ENCODE peak calls at places on chromosome 22, in seven cellular contexts. H, F, Q, L, C, Y and B are unnamed samples. For H3K4me1, the result is how much of the 10 kb centered on the place peaks cover.

GRCh38 chr22:32764330-32765116 is 37.0 kb upstream of the TIMP3 start:
- ATAC-seq in H (peak), F (no peak), Q (no peak), L (no peak), C (no peak), Y (peak), B (peak)

GRCh38 chr22:30743257-30744020 is 48.8 kb downstream of the OSBP2 start:
- ATAC-seq in H (no peak), F (peak), Q (no peak), L (no peak), C (no peak), Y (no peak), B (no peak)

GRCh38 chr22:35312198-35313059 is 12.7 kb downstream of the TOM1 start:
- ATAC-seq in H (no peak), F (no peak), Q (peak), L (peak), C (peak), Y (peak), B (no peak)

GRCh38 chr22:28440517-28441366 is 238.9 kb downstream of the TTC28 start:
- ATAC-seq in H (no peak), F (no peak), Q (no peak), L (no peak), C (no peak), Y (no peak), B (no peak)

GRCh38 chr22:18906896-18907295 is 776 bp downstream of the DGCR6 start:
- ATAC-seq in H (no peak), F (no peak), Q (peak), L (no peak), C (peak), Y (peak), B (no peak)

GRCh38 chr22:17149073-17149815 is 9.8 kb downstream of the HDHD5 start:
- ATAC-seq in H (no peak), F (no peak), Q (no peak), L (no peak), C (no peak), Y (no peak), B (no peak)

GRCh38 chr22:29369460-29369859 is 18.9 kb downstream of the AP1B1 start:
- ATAC-seq in H (peak), F (no peak), Q (no peak), L (peak), C (peak), Y (peak), B (peak)

GRCh38 chr22:33465554-33465953 is 407.4 kb upstream of the SYN3 start:
- ATAC-seq in H (peak), F (no peak), Q (no peak), L (no peak), C (no peak), Y (peak), B (no peak)

GRCh38 chr22:45031629-45032403 is 22.0 kb upstream of the PHF21B start:
- ATAC-seq in H (no peak), F (no peak), Q (no peak), L (no peak), C (no peak), Y (no peak), B (no peak)

GRCh38 chr22:24952837-24953293 is 349 bp downstream of the KIAA1671 start:
- ATAC-seq in H (peak), F (no peak), Q (peak), L (peak), C (peak), Y (peak), B (peak)

GRCh38 chr22:45413013-45413367 is 409 bp downstream of the SMC1B start:
- ATAC-seq in H (no peak), F (no peak), Q (no peak), L (no peak), C (no peak), Y (no peak), B (no peak)

GRCh38 chr22:38497869-38498268 is 8.2 kb downstream of the DDX17 start:
- ATAC-seq in H (no peak), F (no peak), Q (no peak), L (no peak), C (no peak), Y (no peak), B (no peak)

GRCh38 chr22:44026066-44026629 is 2.0 kb downstream of the PARVB start:
- ATAC-seq in H (peak), F (peak), Q (no peak), L (no peak), C (no peak), Y (no peak), B (peak)

GRCh38 chr22:29397791-29398190 is 9.4 kb upstream of the AP1B1 start:
- ATAC-seq in H (no peak), F (no peak), Q (no peak), L (no peak), C (no peak), Y (no peak), B (no peak)

GRCh38 chr22:26172389-26172990 is 3.2 kb downstream of the SEZ6L start:
- ATAC-seq in H (no peak), F (peak), Q (peak), L (peak), C (peak), Y (peak), B (no peak)

GRCh38 chr22:31308181-31308580 is 15.9 kb upstream of the PIK3IP1 start:
- ATAC-seq in H (no peak), F (no peak), Q (no peak), L (no peak), C (no peak), Y (no peak), B (no peak)

GRCh38 chr22:25447067-25447688 is 117.3 kb upstream of the GRK3 start:
- ATAC-seq in H (no peak), F (no peak), Q (peak), L (no peak), C (no peak), Y (no peak), B (no peak)

GRCh38 chr22:19085233-19086043 is 36.8 kb downstream of the DGCR2 start:
- ATAC-seq in H (peak), F (peak), Q (peak), L (peak), C (peak), Y (peak), B (no peak)

GRCh38 chr22:19607198-19608113 is 83.2 kb upstream of the CLDN5 start:
- ATAC-seq in H (peak), F (peak), Q (peak), L (peak), C (no peak), Y (peak), B (peak)

GRCh38 chr22:36373258-36373579 is 14.5 kb downstream of the MYH9 start:
- ATAC-seq in H (no peak), F (no peak), Q (no peak), L (no peak), C (no peak), Y (no peak), B (no peak)

GRCh38 chr22:32082331-32082730 is 39.3 kb downstream of the SLC5A1 start:
- ATAC-seq in H (no peak), F (no peak), Q (no peak), L (no peak), C (no peak), Y (no peak), B (no peak)

GRCh38 chr22:20463324-20464095 is 25.9 kb upstream of the SCARF2 start:
- ATAC-seq in H (no peak), F (peak), Q (no peak), L (peak), C (no peak), Y (peak), B (no peak)

GRCh38 chr22:20577549-20577975 is 70.2 kb downstream of the MED15 start:
- ATAC-seq in H (no peak), F (no peak), Q (no peak), L (no peak), C (no peak), Y (no peak), B (no peak)

GRCh38 chr22:29479417-29480261 is at the start of gene NEFH:
- ATAC-seq in H (no peak), F (no peak), Q (no peak), L (no peak), C (no peak), Y (no peak), B (no peak)

GRCh38 chr22:29946220-29946619 is 63.2 kb downstream of the MTMR3 start:
- ATAC-seq in H (no peak), F (no peak), Q (no peak), L (no peak), C (no peak), Y (no peak), B (no peak)

GRCh38 chr22:29071261-29072045 is 1.4 kb upstream of the KREMEN1 start:
- ATAC-seq in H (no peak), F (peak), Q (peak), L (peak), C (peak), Y (no peak), B (no peak)

GRCh38 chr22:19524170-19525115 is at the start of gene CLDN5:
- ATAC-seq in H (peak), F (peak), Q (no peak), L (peak), C (no peak), Y (peak), B (peak)

GRCh38 chr22:36362819-36363377 is 24.9 kb downstream of the MYH9 start:
- ATAC-seq in H (no peak), F (peak), Q (no peak), L (no peak), C (no peak), Y (no peak), B (no peak)

DNA sequence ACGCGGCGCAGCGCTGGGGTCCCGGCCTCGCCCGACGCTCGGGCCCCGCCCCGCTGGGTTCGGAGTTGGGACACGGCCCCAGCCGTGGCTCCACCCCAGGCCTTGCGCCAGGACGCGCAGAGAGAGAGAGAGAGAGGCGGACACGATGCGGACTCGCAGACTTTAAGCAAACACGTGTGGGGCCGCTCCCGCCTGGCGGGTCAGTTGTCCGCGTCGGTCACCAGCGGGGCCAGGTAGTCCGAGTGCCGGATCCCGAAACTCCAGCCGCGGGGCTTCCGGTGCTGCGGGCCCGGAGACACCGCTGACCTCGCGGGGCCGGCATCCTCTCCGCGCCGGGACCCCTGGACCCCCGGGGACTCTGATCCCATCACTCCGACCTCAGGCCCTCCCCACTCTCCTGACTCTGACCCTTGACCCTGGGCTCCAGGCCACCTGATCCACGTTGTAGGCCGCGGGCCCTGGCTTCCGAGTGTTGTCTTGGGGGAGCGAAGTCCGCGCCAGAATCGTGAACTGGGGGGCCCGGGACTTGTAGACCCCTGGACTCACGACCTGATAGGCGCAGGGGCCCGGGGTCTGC is 556 bp upstream of the TYMP start:
- ATAC-seq in H (no peak), F (peak), Q (peak), L (peak), C (peak), Y (no peak), B (peak)
- TF ChIP-seq POLR2A in H (no peak), F (no peak), Q (peak), L (peak), C (peak), Y (peak), B (no peak)

DNA sequence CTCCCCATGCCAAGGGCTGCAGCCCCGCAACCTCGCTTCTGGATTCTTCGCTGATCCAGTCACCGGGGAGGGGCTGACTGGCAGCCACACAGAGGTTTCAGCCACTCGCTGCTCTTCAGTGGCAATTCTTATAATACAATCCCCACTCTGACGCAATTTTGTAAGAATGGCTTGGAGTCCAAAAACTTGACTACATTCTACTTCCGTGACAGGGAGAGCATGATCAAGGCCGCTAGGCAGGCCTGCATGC is 14.9 kb downstream of the PPM1F start:
- ATAC-seq in H (no peak), F (no peak), Q (no peak), L (peak), C (no peak), Y (peak), B (peak)
- H3K4me1 ChIP-seq in H (half or more), F (under half), Q (under half), L (under half), C (under half), Y (half or more), B (half or more)

DNA sequence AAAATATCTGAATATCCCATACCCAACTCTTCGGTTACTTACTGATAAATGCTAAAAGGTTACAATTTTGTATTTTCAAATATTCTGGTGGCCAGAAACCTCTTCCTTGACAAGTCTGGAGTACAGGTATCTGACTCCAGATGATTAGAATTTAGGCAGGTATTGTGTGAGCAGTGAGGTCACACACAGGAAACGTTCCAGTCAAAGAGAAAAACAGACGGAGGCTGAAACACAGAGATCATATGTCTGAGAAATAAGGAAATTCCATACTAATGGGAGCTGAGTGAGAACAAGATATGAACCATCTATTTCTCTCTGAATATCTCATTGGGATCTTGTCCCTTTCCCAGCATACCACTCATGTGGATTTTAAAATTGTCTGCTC is 89.4 kb upstream of the IGLL5 start:
- ATAC-seq in H (no peak), F (no peak), Q (no peak), L (no peak), C (no peak), Y (no peak), B (no peak)
- TF ChIP-seq POLR2A in H (no peak), F (no peak), Q (no peak), L (no peak), C (no peak), Y (no peak), B (no peak)

DNA sequence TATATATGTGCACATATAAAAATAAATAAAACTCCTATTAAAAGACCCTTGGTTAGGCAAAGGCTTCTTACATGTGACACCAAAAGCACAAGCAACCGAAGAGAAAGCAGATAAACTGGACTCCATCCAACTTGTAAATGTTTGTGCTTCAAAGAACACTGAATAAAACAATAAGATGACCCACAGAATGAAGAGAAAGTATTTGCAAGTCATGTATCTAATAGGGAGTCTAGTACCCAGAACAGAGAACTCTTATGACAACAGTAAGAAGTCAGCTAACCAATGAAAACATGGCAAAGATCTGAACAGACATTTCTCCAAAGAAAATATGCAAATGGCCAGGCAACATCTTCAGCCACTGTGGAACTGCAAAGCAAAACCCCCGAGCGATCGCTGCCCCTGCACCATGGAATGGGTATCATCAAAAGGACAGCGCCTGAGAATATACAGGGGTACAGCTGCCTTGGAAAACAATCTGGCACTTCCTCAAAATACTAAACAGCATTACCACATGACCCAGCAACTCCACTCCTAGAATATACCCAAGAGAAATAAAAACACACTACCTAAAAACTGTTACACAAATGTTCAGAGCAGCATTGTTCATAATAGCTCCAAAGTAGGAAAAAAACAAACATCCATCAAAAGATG is 17.2 kb downstream of the BRD1 start:
- ATAC-seq in H (no peak), F (no peak), Q (no peak), L (no peak), C (no peak), Y (no peak), B (no peak)
- H3K4me1 ChIP-seq in H (under half), F (under half), Q (under half), L (under half), C (under half), Y (under half), B (half or more)

DNA sequence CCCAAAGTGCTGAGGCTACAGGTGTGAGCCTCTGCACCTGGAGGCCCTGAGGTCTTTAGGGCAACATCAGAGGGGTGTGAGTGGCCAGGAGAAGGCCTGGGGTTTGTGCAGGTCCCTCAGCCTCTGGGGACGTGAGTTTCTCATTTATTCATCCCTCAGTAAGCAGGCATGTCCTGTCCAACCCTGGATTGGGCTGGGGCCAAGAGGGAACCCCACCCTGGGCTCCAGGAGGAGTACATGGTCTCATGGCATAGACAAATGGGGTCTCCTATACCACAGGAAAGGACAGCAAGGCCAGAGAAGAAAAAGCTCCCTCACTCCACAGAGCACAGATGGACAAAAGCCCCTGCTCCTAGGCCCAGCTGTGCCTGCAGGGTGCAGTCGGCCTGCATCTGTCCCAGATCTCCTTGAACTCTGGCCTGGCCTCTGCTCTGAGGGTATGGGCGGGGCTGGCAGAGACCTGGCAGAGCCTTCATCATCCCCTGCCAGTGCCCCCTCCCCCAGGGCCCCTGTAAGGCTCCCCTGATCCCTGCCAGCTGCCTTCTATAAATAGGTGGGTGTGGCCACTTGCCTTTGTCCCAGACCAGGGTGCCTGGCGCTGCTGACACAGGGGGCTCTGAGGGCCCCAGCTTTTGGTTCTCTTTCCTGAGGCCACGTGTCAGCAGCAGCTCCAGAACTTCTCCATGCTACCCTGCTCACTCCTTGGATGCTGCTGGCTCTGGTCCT is 34.6 kb downstream of the A4GALT start:
- ATAC-seq in H (peak), F (no peak), Q (peak), L (no peak), C (no peak), Y (no peak), B (no peak)
- TF ChIP-seq POLR2A in H (peak), F (no peak), Q (no peak), L (no peak), C (no peak), Y (peak), B (no peak)

DNA sequence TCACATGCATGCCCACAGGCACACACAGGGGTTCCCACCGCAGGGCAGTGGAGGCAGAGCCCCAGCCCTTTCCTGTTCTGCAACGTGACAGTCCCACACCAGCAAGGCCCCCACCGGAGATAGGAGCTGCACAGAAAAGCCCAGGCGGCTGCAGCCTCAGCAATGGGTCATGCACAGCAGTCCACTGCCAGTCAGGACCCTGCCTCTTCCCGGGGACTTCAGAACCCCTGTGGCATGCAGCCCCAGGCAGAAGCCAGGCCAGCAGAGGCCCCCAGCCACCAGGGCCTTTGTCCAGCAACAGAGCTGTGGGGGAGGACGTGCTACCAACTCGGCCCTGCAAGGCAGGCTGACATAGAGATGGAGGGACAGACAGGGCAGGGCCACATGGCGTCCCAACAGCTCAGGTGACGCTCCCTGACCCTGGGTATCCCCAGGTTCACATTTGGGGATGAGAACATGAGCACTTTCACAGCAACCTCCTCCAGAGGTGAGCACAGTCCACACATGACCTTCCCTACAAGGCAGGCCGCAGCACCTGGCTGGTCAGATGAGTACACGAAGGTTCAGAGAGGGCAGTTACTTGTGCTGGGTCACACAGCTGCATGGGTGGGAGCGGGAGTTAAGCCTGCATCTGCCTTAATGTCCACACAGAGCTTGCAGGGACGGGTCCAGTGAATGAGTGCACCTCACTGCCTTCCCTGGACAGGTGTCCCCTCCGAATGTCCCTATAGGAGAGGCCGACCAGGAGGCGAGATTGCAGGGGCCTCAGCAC is 87.3 kb downstream of the CELSR1 start:
- ATAC-seq in H (no peak), F (no peak), Q (no peak), L (no peak), C (no peak), Y (no peak), B (no peak)
- H3K4me1 ChIP-seq in H (under half), F (under half), Q (half or more), L (under half), C (half or more), Y (under half), B (under half)